ENCODE peak calls at places on chromosomes 7 and 10, in ten cellular contexts. L is small intestine; G is CD4-positive, alpha-beta T cell; A is aorta; Q is lower lobe of right lung; E is MG63; Y is right atrium auricular region; M is neural progenitor cell; S is cardiac muscle cell; W is body of pancreas. C is an unnamed sample. For H3K9me3, the result is how much of the 10 kb centered on the place peaks cover.

GRCh38 chr10:98391578-98391991 is 23.4 kb downstream of the PYROXD2 start:
- DNase-seq in L (peak), E (peak), Y (peak), W (no peak), M (no peak), S (no peak), A (peak), G (no peak), Q (no peak), C (no peak)

GRCh38 chr7:20316706-20317105 is 14.0 kb upstream of the ITGB8 start:
- DNase-seq in S (no peak), E (no peak), Q (no peak), L (no peak), M (no peak), W (no peak), G (no peak), A (no peak), Y (no peak), C (no peak)

GRCh38 chr7:36663481-36663880 is 60.8 kb downstream of the AOAH start:
- DNase-seq in A (no peak), G (no peak), E (no peak), Q (no peak), Y (no peak), W (no peak), M (no peak), L (no peak), S (no peak), C (no peak)

GRCh38 chr10:46525177-46525823 is 31.2 kb downstream of the GPRIN2 start:
- DNase-seq in M (no peak), E (peak), L (no peak), S (no peak), Y (no peak), G (no peak), Q (peak), A (peak), W (peak), C (peak)

GRCh38 chr10:42475168-42476098 is 162.9 kb downstream of the ZNF33B start:
- DNase-seq in S (no peak), Y (no peak), A (peak), W (peak), L (no peak), Q (peak), E (peak), G (no peak), M (no peak), C (peak)

GRCh38 chr10:85492684-85493083 is 873.9 kb downstream of the GRID1 start:
- DNase-seq in S (no peak), Q (no peak), A (no peak), W (no peak), G (no peak), E (no peak), M (peak), L (no peak), Y (no peak), C (no peak)

GRCh38 chr10:90969947-90970673 is 49.2 kb upstream of the ANKRD1 start:
- DNase-seq in E (no peak), W (no peak), L (no peak), M (no peak), S (peak), Q (no peak), Y (peak), A (no peak), G (no peak), C (peak)

GRCh38 chr10:7218974-7219373 is 191.9 kb downstream of the SFMBT2 start:
- DNase-seq in Q (no peak), M (no peak), A (no peak), W (no peak), Y (no peak), E (no peak), S (peak), G (no peak), L (no peak), C (no peak)

GRCh38 chr7:7323352-7323751 is 141.0 kb downstream of the C1GALT1 start:
- DNase-seq in G (no peak), Q (no peak), W (no peak), Y (no peak), E (no peak), M (no peak), A (no peak), S (no peak), L (no peak), C (peak)

GRCh38 chr10:111082102-111082975 is 5.5 kb downstream of the ADRA2A start:
- DNase-seq in Y (peak), S (no peak), Q (no peak), W (no peak), E (no peak), A (no peak), L (no peak), M (no peak), G (no peak), C (no peak)

GRCh38 chr7:41065663-41066062 is 637.2 kb downstream of the INHBA start:
- DNase-seq in G (no peak), A (no peak), Y (no peak), S (no peak), Q (no peak), M (no peak), E (no peak), L (no peak), W (no peak), C (no peak)

GRCh38 chr10:93437946-93438795 is 44.0 kb downstream of the MYOF start:
- DNase-seq in M (peak), A (no peak), E (no peak), W (no peak), G (no peak), S (no peak), Y (no peak), L (no peak), Q (no peak), C (no peak)

GRCh38 chr10:123200510-123200909 is 46.3 kb downstream of the BUB3 start:
- DNase-seq in Q (no peak), A (no peak), Y (no peak), G (no peak), S (no peak), M (no peak), E (no peak), W (no peak), L (no peak), C (no peak)

GRCh38 chr10:124288928-124289921 is 129.5 kb downstream of the OAT start:
- DNase-seq in Y (no peak), L (no peak), G (no peak), M (no peak), W (no peak), E (no peak), A (peak), S (no peak), Q (no peak), C (peak)

GRCh38 chr7:47483604-47484273 is 98.2 kb downstream of the TNS3 start:
- DNase-seq in W (no peak), Q (no peak), G (no peak), S (no peak), A (peak), L (no peak), M (no peak), Y (no peak), E (no peak), C (no peak)

GRCh38 chr10:43264987-43265798 is 1.7 kb downstream of the RASGEF1A start:
- DNase-seq in A (no peak), G (no peak), E (no peak), Q (no peak), W (no peak), Y (peak), L (no peak), S (no peak), M (no peak), C (no peak)

GRCh38 chr7:41869091-41869490 is 166.2 kb upstream of the INHBA start:
- DNase-seq in G (no peak), Q (no peak), E (no peak), S (no peak), W (no peak), M (no peak), Y (no peak), L (no peak), A (no peak), C (no peak)

GRCh38 chr7:96093435-96093834 is 228.5 kb downstream of the SLC25A13 start:
- DNase-seq in Q (no peak), M (no peak), W (no peak), G (no peak), A (no peak), Y (no peak), S (no peak), L (no peak), E (no peak), C (peak)

GRCh38 chr7:2779086-2779485 is 65.0 kb downstream of the GNA12 start:
- DNase-seq in E (no peak), A (no peak), Q (no peak), Y (no peak), W (no peak), L (no peak), M (no peak), S (no peak), G (no peak), C (no peak)

GRCh38 chr10:104492349-104492940 is 138.8 kb downstream of the CFAP58 start:
- DNase-seq in M (no peak), S (no peak), A (peak), G (no peak), E (peak), Q (no peak), W (no peak), Y (no peak), L (no peak), C (no peak)

DNA sequence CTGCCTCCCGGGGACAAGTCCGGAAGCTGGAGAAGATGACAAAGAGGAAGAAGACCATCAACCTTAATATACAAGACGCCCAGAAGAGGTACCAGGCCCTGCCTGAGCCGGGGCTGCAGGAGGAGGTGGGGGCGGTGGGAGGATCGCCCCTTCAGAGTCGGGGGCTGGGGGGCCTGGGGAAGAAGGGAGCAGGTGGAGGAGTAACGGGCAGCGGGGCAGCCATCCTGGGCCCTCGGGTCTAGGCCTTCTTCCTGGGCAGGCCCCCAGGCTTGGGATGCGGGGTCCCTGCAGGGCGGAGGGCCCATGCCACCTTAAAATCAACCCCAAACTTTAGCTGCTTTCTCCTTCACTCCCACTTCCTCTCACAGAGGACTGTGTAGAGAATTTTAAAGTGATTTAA is 523 bp downstream of the ANKRD30A start:
- DNase-seq in E (no peak), L (no peak), M (no peak), A (no peak), W (no peak), Y (no peak), G (no peak), S (no peak), Q (no peak), C (no peak)
- H3K9me3 ChIP-seq in E (under half), L (under half), M (under half), A (under half), W (under half), Y (under half), G (under half), S (under half), Q (under half), C (under half)

GRCh38 chr10:37456456-37456855 is 331.1 kb downstream of the ANKRD30A start:
- DNase-seq in Q (no peak), L (no peak), A (no peak), W (no peak), E (no peak), S (no peak), G (no peak), Y (no peak), M (no peak), C (no peak)
- H3K9me3 ChIP-seq in Q (under half), L (under half), A (under half), W (under half), E (under half), S (under half), G (under half), Y (under half), M (under half), C (under half)

GRCh38 chr10:61480226-61480625 is 27.0 kb upstream of the TMEM26 start:
- DNase-seq in L (no peak), Q (no peak), E (no peak), W (no peak), A (no peak), G (no peak), S (no peak), Y (no peak), M (no peak), C (no peak)

GRCh38 chr10:61476529-61476928 is 23.3 kb upstream of the TMEM26 start:
- DNase-seq in A (no peak), E (no peak), Q (no peak), S (no peak), M (no peak), L (no peak), Y (no peak), G (no peak), W (no peak), C (no peak)

GRCh38 chr10:61477469-61477868 is 24.3 kb upstream of the TMEM26 start:
- DNase-seq in A (no peak), M (no peak), S (no peak), Y (no peak), Q (no peak), W (no peak), L (no peak), E (no peak), G (no peak), C (no peak)

GRCh38 chr10:61481597-61481996 is 28.4 kb upstream of the TMEM26 start:
- DNase-seq in G (no peak), S (no peak), Q (no peak), W (no peak), E (no peak), L (no peak), A (no peak), Y (no peak), M (no peak), C (no peak)

GRCh38 chr10:61478621-61479312 is 25.6 kb upstream of the TMEM26 start:
- DNase-seq in S (no peak), G (no peak), M (no peak), A (no peak), Q (no peak), Y (no peak), W (no peak), E (no peak), L (peak), C (no peak)
- H3K9me3 ChIP-seq in S (under half), G (under half), M (under half), A (under half), Q (under half), Y (under half), W (under half), E (under half), L (under half), C (under half)

GRCh38 chr7:70459546-70459945 is 672.4 kb upstream of the GALNT17 start:
- DNase-seq in G (no peak), A (no peak), E (no peak), L (no peak), M (no peak), W (no peak), Q (no peak), S (no peak), Y (no peak), C (no peak)
- H3K9me3 ChIP-seq in G (under half), A (under half), E (under half), L (under half), M (under half), W (under half), Q (under half), S (under half), Y (under half), C (under half)

DNA sequence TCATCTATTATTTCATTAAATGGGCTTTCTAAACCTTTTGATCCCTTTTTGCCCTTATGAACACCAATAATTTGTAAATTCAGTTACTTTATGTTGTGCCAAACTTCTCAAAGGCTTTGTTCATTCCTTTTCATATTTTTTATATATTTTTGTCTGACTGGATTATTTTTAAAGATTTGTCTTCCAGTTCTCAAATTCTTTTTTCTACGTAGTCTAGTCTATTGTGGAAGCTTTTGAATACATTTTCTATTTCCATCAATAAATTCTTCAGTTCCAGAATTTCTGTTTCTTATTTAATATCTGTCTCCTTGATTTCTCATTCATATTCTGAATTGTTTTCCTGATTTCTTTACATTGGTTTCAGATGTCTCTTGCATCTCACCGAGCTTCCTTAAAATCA is 108.2 kb downstream of the CTNNA3 start:
- DNase-seq in A (no peak), L (no peak), S (no peak), Y (no peak), M (no peak), E (no peak), Q (no peak), G (no peak), W (no peak), C (no peak)
- H3K9me3 ChIP-seq in A (under half), L (under half), S (under half), Y (under half), M (under half), E (under half), Q (under half), G (under half), W (under half), C (under half)

DNA sequence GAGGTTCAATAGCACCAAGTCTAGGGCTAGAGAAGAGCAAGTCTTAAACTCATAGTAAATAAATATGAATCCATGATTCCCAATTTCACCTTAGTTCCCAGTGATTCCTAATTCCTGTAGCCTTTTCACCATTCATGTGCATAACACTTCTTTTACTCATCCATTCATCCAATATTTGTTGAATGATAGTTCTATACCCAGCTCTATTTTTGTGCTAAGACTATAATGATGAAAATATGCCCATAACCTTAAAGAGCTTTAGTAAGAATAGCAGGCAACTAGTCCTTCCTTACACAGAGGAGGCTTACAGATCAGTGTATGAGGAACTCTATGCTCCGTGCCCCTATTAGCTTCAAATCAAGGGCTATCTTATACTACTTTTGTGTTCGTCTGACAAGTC is 280.2 kb upstream of the CHRM2 start:
- DNase-seq in W (no peak), Q (no peak), E (no peak), M (no peak), G (no peak), A (no peak), Y (no peak), L (no peak), S (no peak), C (no peak)
- H3K9me3 ChIP-seq in W (under half), Q (under half), E (under half), M (under half), G (under half), A (under half), Y (under half), L (under half), S (under half), C (under half)

C was measured in SJSA1.